ENCODE peak calls at places on chromosomes 6 and 20, in six cellular contexts. D is K562, G is PC-3, K is IMR-90, T is endothelial cell of umbilical vein, L is H9. Z is an unnamed sample.

GRCh38 chr20:50330504-50331313 is 140.1 kb downstream of the CEBPB start:
- DNase-seq in D (no peak), G (no peak), K (no peak), T (no peak), L (no peak), Z (no peak)

GRCh38 chr6:157774153-157775135 is 48.6 kb upstream of the SNX9 start:
- DNase-seq in D (peak; percentile 92), G (peak; percentile 13), K (no peak), T (no peak), L (peak; percentile 60), Z (no peak)

GRCh38 chr6:26019261-26019845 is 56.8 kb downstream of the TRIM38 start:
- DNase-seq in D (no peak), G (no peak), K (no peak), T (no peak), L (no peak), Z (no peak)

GRCh38 chr6:107763959-107764358 is 60.2 kb downstream of the SCML4 start:
- DNase-seq in D (no peak), G (no peak), K (peak; percentile 53), T (no peak), L (no peak), Z (peak; percentile 9)

GRCh38 chr20:48629960-48630315 is 197.9 kb downstream of the PREX1 start:
- DNase-seq in D (no peak), G (no peak), K (no peak), T (no peak), L (no peak), Z (no peak)

GRCh38 chr6:48658910-48659309 is 547.9 kb upstream of the PTCHD4 start:
- DNase-seq in D (no peak), G (no peak), K (no peak), T (no peak), L (no peak), Z (no peak)

GRCh38 chr6:125923371-125923877 is 33.1 kb upstream of the HINT3 start:
- DNase-seq in D (no peak), G (no peak), K (no peak), T (no peak), L (no peak), Z (no peak)

GRCh38 chr6:88480822-88481221 is 314.7 kb upstream of the CNR1 start:
- DNase-seq in D (no peak), G (no peak), K (no peak), T (no peak), L (no peak), Z (no peak)

GRCh38 chr6:44264154-44265002 is 973 bp downstream of the NFKBIE start:
- DNase-seq in D (no peak), G (no peak), K (peak; percentile 31), T (no peak), L (no peak), Z (no peak)
- H3K9ac ChIP-seq in D (peak overlapping the region; percentile 94), G (peak overlapping the region; percentile 75), K (peak overlapping the region; percentile 82), T (peak overlapping the region; percentile 68), L (peak overlapping the region; percentile 54), Z (peak overlapping the region; percentile 87)

DNA sequence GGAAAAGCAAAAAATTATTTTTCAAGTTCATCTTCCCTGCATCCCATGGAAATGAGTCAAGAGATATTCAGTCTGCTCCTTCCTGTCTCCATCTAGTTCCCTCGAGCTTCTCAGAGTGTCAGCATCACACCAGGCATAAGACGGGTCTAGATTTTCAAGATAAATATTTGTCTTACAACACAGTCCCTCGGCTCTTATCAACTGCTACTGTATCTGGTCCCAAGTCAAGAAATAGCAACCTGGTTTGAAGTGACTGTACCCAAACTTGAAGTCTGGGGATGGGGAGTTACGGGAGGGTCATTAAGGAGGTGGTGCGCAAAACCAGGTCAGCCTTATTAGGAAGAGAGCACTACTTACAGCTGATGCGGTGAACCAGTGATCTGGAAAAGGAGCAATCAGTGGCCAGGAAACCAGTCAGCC is 29.8 kb downstream of the ZMYND8 start:
- DNase-seq in D (no peak), G (peak; percentile 60), K (peak; percentile 85), T (peak; percentile 52), L (no peak), Z (peak; percentile 39)
- H3K9ac ChIP-seq in D (no peak overlapping the region), G (no peak overlapping the region), K (no peak overlapping the region), T (no peak overlapping the region), L (no peak overlapping the region), Z (peak overlapping the region; percentile 56)

GRCh38 chr6:110878751-110879539 is 4.4 kb downstream of the AMD1 start:
- DNase-seq in D (peak; percentile 33), G (peak; percentile 32), K (peak; percentile 59), T (peak; percentile 21), L (no peak), Z (peak; percentile 60)
- H3K9ac ChIP-seq in D (peak overlapping the region; percentile 59), G (peak overlapping the region; percentile 97), K (peak overlapping the region; percentile 39), T (no peak overlapping the region), L (no peak overlapping the region), Z (peak overlapping the region; percentile 39)

GRCh38 chr6:37830225-37830624 is 10.7 kb downstream of the ZFAND3 start:
- DNase-seq in D (no peak), G (no peak), K (no peak), T (no peak), L (no peak), Z (no peak)

GRCh38 chr6:37827603-37828265 is 8.2 kb downstream of the ZFAND3 start:
- DNase-seq in D (no peak), G (no peak), K (no peak), T (peak; percentile 20), L (no peak), Z (no peak)

GRCh38 chr6:37826993-37827392 is 7.5 kb downstream of the ZFAND3 start:
- DNase-seq in D (no peak), G (no peak), K (no peak), T (no peak), L (no peak), Z (no peak)

GRCh38 chr6:37835923-37836322 is 16.4 kb downstream of the ZFAND3 start:
- DNase-seq in D (no peak), G (no peak), K (no peak), T (no peak), L (no peak), Z (no peak)

DNA sequence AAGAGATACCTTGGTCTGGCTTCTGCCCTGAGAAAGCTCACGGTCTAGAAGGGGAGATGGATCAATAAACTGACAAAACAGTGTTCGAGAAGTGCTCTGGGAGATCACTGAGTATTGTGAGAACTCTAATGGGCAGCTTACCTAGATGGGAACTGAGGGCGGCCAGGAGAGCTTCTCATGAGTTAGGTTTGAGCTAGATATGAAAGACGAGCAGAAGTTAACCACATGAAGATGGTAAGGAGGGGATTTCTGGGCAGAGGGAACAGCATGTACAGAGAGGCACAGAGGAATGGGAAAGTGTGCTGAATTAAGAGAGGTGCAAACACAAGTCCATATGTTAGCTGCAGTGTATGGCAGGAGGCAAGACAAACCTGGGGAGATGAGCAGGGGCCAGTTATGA is 11.9 kb downstream of the ZFAND3 start:
- DNase-seq in D (no peak), G (no peak), K (no peak), T (no peak), L (no peak), Z (no peak)
- H3K9ac ChIP-seq in D (no peak overlapping the region), G (no peak overlapping the region), K (no peak overlapping the region), T (no peak overlapping the region), L (no peak overlapping the region), Z (no peak overlapping the region)

GRCh38 chr6:31138982-31139381 is at the start of gene PSORS1C2:
- DNase-seq in D (no peak), G (peak; percentile 25), K (no peak), T (no peak), L (no peak), Z (no peak)

GRCh38 chr6:31142356-31142755 is 3.5 kb upstream of the PSORS1C2 start:
- DNase-seq in D (no peak), G (no peak), K (no peak), T (no peak), L (no peak), Z (no peak)

GRCh38 chr6:31143148-31143547 is 4.3 kb upstream of the PSORS1C2 start:
- DNase-seq in D (no peak), G (no peak), K (peak; percentile 78), T (no peak), L (peak; percentile 92), Z (peak; percentile 80)

GRCh38 chr6:31140643-31141042 is 1.8 kb upstream of the PSORS1C2 start:
- DNase-seq in D (no peak), G (no peak), K (no peak), T (no peak), L (no peak), Z (no peak)

DNA sequence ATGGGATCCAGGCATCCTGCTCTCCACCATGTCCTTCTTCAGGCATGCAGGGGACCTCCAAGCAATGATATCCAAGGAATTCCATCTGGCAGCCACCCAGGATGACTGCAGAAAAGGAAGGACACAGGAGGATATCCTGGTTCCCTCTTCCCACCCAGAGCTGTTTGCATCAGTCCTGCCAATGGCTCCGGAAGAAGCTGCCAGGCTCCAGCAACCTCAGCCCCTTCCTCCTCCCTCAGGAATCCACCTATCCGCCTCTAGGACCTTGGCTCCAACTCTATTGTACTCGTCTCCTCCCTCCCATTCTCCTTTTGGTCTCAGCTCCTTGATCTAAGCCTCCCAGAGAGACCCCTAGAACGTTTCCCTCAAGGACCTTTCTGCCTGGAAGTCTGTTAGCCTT is 733 bp upstream of the PSORS1C2 start:
- DNase-seq in D (no peak), G (peak; percentile 30), K (peak; percentile 46), T (no peak), L (peak; percentile 81), Z (no peak)
- H3K9ac ChIP-seq in D (no peak overlapping the region), G (no peak overlapping the region), K (no peak overlapping the region), T (no peak overlapping the region), L (no peak overlapping the region), Z (no peak overlapping the region)

Z was measured in adipocyte.